ENCODE peak calls at places on chromosomes 5 and 9, in six cellular contexts. U, H, R, B, I and Y are unnamed samples.
A peak's percentile ranks its signal among the peaks of the same experiment; 100 is the strongest.

GRCh38 chr9:88319936-88320747 is 68.1 kb upstream of the SPIN1 start:
- DNase-seq in I (peak; percentile 44), R (no peak), B (no peak), H (no peak), U (no peak), Y (peak; percentile 46)

GRCh38 chr5:40578501-40579451 is 100.9 kb upstream of the PTGER4 start:
- DNase-seq in I (peak; percentile 8), R (no peak), U (no peak), B (no peak), H (no peak), Y (peak; percentile 46)

GRCh38 chr5:84634256-84634655 is 249.6 kb upstream of the EDIL3 start:
- DNase-seq in U (no peak), I (no peak), R (no peak), B (no peak), H (no peak), Y (peak; percentile 17)

GRCh38 chr9:129981180-129981907 is 61.6 kb downstream of the FNBP1 start:
- DNase-seq in R (no peak), I (peak; percentile 32), H (no peak), U (no peak), B (peak; percentile 89), Y (no peak)

GRCh38 chr5:109756543-109757186 is 66.9 kb downstream of the MAN2A1 start:
- DNase-seq in H (no peak), B (peak; percentile 24), I (peak; percentile 38), U (no peak), R (no peak), Y (no peak)

GRCh38 chr9:38073882-38074281 is 4.9 kb upstream of the SHB start:
- DNase-seq in U (no peak), R (no peak), H (no peak), I (no peak), B (no peak), Y (no peak)

GRCh38 chr5:6424110-6424659 is 24.5 kb upstream of the UBE2QL1 start:
- DNase-seq in H (no peak), B (no peak), U (no peak), I (no peak), R (no peak), Y (no peak)

GRCh38 chr9:128882677-128883590 is 1.0 kb downstream of the LRRC8A start:
- DNase-seq in B (no peak), U (no peak), H (peak; percentile 68), R (no peak), I (peak; percentile 32), Y (no peak)

GRCh38 chr5:174327317-174327864 is 281.9 kb downstream of the NSG2 start:
- DNase-seq in U (peak; percentile 88), H (peak; percentile 95), B (peak; percentile 89), I (peak; percentile 77), R (peak; percentile 75), Y (peak; percentile 69)

GRCh38 chr5:113039229-113039628 is 62.6 kb downstream of the DCP2 start:
- DNase-seq in I (no peak), B (no peak), H (no peak), U (peak; percentile 38), R (no peak), Y (no peak)

GRCh38 chr9:4262735-4263141 is 37.1 kb downstream of the GLIS3 start:
- DNase-seq in H (peak; percentile 96), B (peak; percentile 29), U (no peak), I (peak; percentile 69), R (no peak), Y (peak; percentile 87)

GRCh38 chr9:29214162-29214520 is 1640.9 kb upstream of the C9orf72 start:
- DNase-seq in H (peak; percentile 92), U (peak; percentile 75), B (no peak), I (peak; percentile 82), R (no peak), Y (no peak)
- H3K4me3 ChIP-seq in H (peak overlapping the region; percentile 9), U (peak overlapping the region; percentile 84), B (peak overlapping the region; percentile 70), I (peak overlapping the region; percentile 67), R (peak overlapping the region; percentile 65), Y (no peak overlapping the region)

GRCh38 chr9:69811329-69811989 is 9.2 kb upstream of the CFAP95 start:
- DNase-seq in B (no peak), U (no peak), R (no peak), H (no peak), I (no peak), Y (no peak)
- H2BK120ac ChIP-seq in B (no peak overlapping the region), U (no peak overlapping the region), R (no peak overlapping the region), H (no peak overlapping the region), I (no peak overlapping the region), Y (no peak overlapping the region)

GRCh38 chr5:179345179-179345428 is 157 bp downstream of the ADAMTS2 start:
- DNase-seq in H (no peak), B (no peak), U (peak; percentile 71), I (no peak), R (no peak), Y (no peak)

GRCh38 chr5:179346401-179346800 is 1.1 kb upstream of the ADAMTS2 start:
- DNase-seq in H (no peak), U (no peak), I (peak; percentile 36), R (no peak), B (no peak), Y (no peak)

GRCh38 chr5:179344301-179345178 is 721 bp downstream of the ADAMTS2 start:
- DNase-seq in U (peak; percentile 71), H (peak; percentile 34), R (peak; percentile 29), B (no peak), I (peak; percentile 48), Y (peak; percentile 22)

GRCh38 chr5:179346875-179347274 is 1.6 kb upstream of the ADAMTS2 start:
- DNase-seq in B (no peak), H (no peak), U (no peak), R (no peak), I (no peak), Y (no peak)

GRCh38 chr5:179345429-179346321 is at the start of gene ADAMTS2:
- DNase-seq in H (peak; percentile 73), B (no peak), R (peak; percentile 57), U (peak; percentile 72), I (peak; percentile 74), Y (peak; percentile 56)
- H3K4me3 ChIP-seq in H (peak within 1 kb of the TSS; percentile 43), B (peak within 1 kb of the TSS; percentile 80), R (peak within 1 kb of the TSS; percentile 21), U (peak within 1 kb of the TSS; percentile 71), I (peak within 1 kb of the TSS; percentile 90), Y (peak within 1 kb of the TSS; percentile 93)

GRCh38 chr5:142736247-142736632 is 33.9 kb upstream of the ARHGAP26 start:
- DNase-seq in R (no peak), I (no peak), H (no peak), U (no peak), B (no peak), Y (no peak)
- H2BK120ac ChIP-seq in R (no peak overlapping the region), I (no peak overlapping the region), H (no peak overlapping the region), U (no peak overlapping the region), B (no peak overlapping the region), Y (no peak overlapping the region)

GRCh38 chr9:97696025-97696822 is 916 bp downstream of the XPA start:
- DNase-seq in R (no peak), B (no peak), U (no peak), H (no peak), I (no peak), Y (peak; percentile 24)

GRCh38 chr9:97696823-97697601 is at the start of gene XPA:
- DNase-seq in B (peak; percentile 99), I (peak; percentile 94), U (peak; percentile 96), R (peak; percentile 94), H (peak; percentile 97), Y (peak; percentile 89)

GRCh38 chr9:97694768-97695167 is 2.4 kb downstream of the XPA start:
- DNase-seq in R (no peak), B (no peak), I (no peak), H (no peak), U (no peak), Y (no peak)

GRCh38 chr9:97697837-97698236 is 697 bp upstream of the XPA start:
- DNase-seq in R (no peak), H (no peak), B (no peak), U (no peak), I (no peak), Y (no peak)

GRCh38 chr9:97695390-97695789 is 1.8 kb downstream of the XPA start:
- DNase-seq in H (no peak), I (no peak), U (no peak), B (no peak), R (no peak), Y (no peak)
- H3K4me3 ChIP-seq in H (no peak overlapping the region), I (peak overlapping the region; percentile 90), U (no peak overlapping the region), B (no peak overlapping the region), R (peak overlapping the region; percentile 69), Y (no peak overlapping the region)